ENCODE peak calls at places on chromosomes 2 and 18, in nine cellular contexts. One of them, this sample, is unnamed. For H3K4me1, the result is how much of the 10 kb centered on the place peaks cover.

GRCh38 chr2:97360202-97360601 is 229.5 kb downstream of the ANKRD36B start:
- DNase-seq in A549: no peak
- DNase-seq in hepatocyte: no peak
- DNase-seq in upper lobe of right lung: no peak
- DNase-seq in transverse colon: no peak
- DNase-seq in BE2C: no peak
- DNase-seq in lower lobe of right lung: peak
- DNase-seq in uterus: no peak
- DNase-seq in SJSA1: no peak
- DNase-seq in this sample: no peak

GRCh38 chr2:218465987-218466633 is 47.2 kb downstream of the VIL1 start:
- DNase-seq in A549: no peak
- DNase-seq in hepatocyte: peak
- DNase-seq in upper lobe of right lung: no peak
- DNase-seq in transverse colon: no peak
- DNase-seq in BE2C: no peak
- DNase-seq in lower lobe of right lung: no peak
- DNase-seq in uterus: no peak
- DNase-seq in SJSA1: peak
- DNase-seq in this sample: no peak

GRCh38 chr2:98508690-98509054 is 64.0 kb downstream of the INPP4A start:
- DNase-seq in A549: no peak
- DNase-seq in hepatocyte: no peak
- DNase-seq in upper lobe of right lung: peak
- DNase-seq in transverse colon: peak
- DNase-seq in BE2C: no peak
- DNase-seq in lower lobe of right lung: peak
- DNase-seq in uterus: peak
- DNase-seq in SJSA1: no peak
- DNase-seq in this sample: peak

GRCh38 chr2:136310005-136310495 is 192.1 kb upstream of the CXCR4 start:
- DNase-seq in A549: peak
- DNase-seq in hepatocyte: no peak
- DNase-seq in upper lobe of right lung: no peak
- DNase-seq in transverse colon: no peak
- DNase-seq in BE2C: no peak
- DNase-seq in lower lobe of right lung: no peak
- DNase-seq in uterus: no peak
- DNase-seq in SJSA1: no peak
- DNase-seq in this sample: no peak

GRCh38 chr18:48002933-48003365 is 72.5 kb upstream of the SMAD2 start:
- DNase-seq in A549: peak
- DNase-seq in hepatocyte: no peak
- DNase-seq in upper lobe of right lung: peak
- DNase-seq in transverse colon: peak
- DNase-seq in BE2C: peak
- DNase-seq in lower lobe of right lung: peak
- DNase-seq in uterus: peak
- DNase-seq in SJSA1: peak
- DNase-seq in this sample: peak

GRCh38 chr2:165803123-165803760 is 9.2 kb upstream of the GALNT3 start:
- DNase-seq in A549: no peak
- DNase-seq in hepatocyte: peak
- DNase-seq in upper lobe of right lung: no peak
- DNase-seq in transverse colon: peak
- DNase-seq in BE2C: no peak
- DNase-seq in lower lobe of right lung: no peak
- DNase-seq in uterus: no peak
- DNase-seq in SJSA1: no peak
- DNase-seq in this sample: no peak

GRCh38 chr2:84781942-84782716 is 98.8 kb downstream of the TRABD2A start:
- DNase-seq in A549: no peak
- DNase-seq in hepatocyte: peak
- DNase-seq in upper lobe of right lung: peak
- DNase-seq in transverse colon: peak
- DNase-seq in BE2C: no peak
- DNase-seq in lower lobe of right lung: peak
- DNase-seq in uterus: no peak
- DNase-seq in SJSA1: no peak
- DNase-seq in this sample: no peak

GRCh38 chr2:96413067-96413722 is 77.6 kb downstream of the NCAPH start:
- DNase-seq in A549: no peak
- DNase-seq in hepatocyte: peak
- DNase-seq in upper lobe of right lung: no peak
- DNase-seq in transverse colon: peak
- DNase-seq in BE2C: no peak
- DNase-seq in lower lobe of right lung: no peak
- DNase-seq in uterus: no peak
- DNase-seq in SJSA1: peak
- DNase-seq in this sample: peak

GRCh38 chr2:229485782-229486181 is 214.7 kb upstream of the PID1 start:
- DNase-seq in A549: no peak
- DNase-seq in hepatocyte: no peak
- DNase-seq in upper lobe of right lung: no peak
- DNase-seq in transverse colon: no peak
- DNase-seq in BE2C: no peak
- DNase-seq in lower lobe of right lung: no peak
- DNase-seq in uterus: no peak
- DNase-seq in SJSA1: no peak
- DNase-seq in this sample: no peak

GRCh38 chr18:35215026-35215425 is 25.8 kb upstream of the ZNF397 start:
- DNase-seq in A549: no peak
- DNase-seq in hepatocyte: no peak
- DNase-seq in upper lobe of right lung: no peak
- DNase-seq in transverse colon: no peak
- DNase-seq in BE2C: no peak
- DNase-seq in lower lobe of right lung: no peak
- DNase-seq in uterus: no peak
- DNase-seq in SJSA1: no peak
- DNase-seq in this sample: no peak

GRCh38 chr18:55821219-55821618 is 233.2 kb upstream of the TCF4 start:
- DNase-seq in A549: no peak
- DNase-seq in hepatocyte: no peak
- DNase-seq in upper lobe of right lung: no peak
- DNase-seq in transverse colon: no peak
- DNase-seq in BE2C: no peak
- DNase-seq in lower lobe of right lung: no peak
- DNase-seq in uterus: no peak
- DNase-seq in SJSA1: no peak
- DNase-seq in this sample: no peak

GRCh38 chr2:237315170-237315880 is 98.6 kb downstream of the COL6A3 start:
- DNase-seq in A549: no peak
- DNase-seq in hepatocyte: peak
- DNase-seq in upper lobe of right lung: peak
- DNase-seq in transverse colon: peak
- DNase-seq in BE2C: peak
- DNase-seq in lower lobe of right lung: peak
- DNase-seq in uterus: peak
- DNase-seq in SJSA1: peak
- DNase-seq in this sample: peak

GRCh38 chr2:126886201-126886905 is 12.3 kb upstream of the TEX51 start:
- DNase-seq in A549: peak
- DNase-seq in hepatocyte: peak
- DNase-seq in upper lobe of right lung: peak
- DNase-seq in transverse colon: peak
- DNase-seq in BE2C: no peak
- DNase-seq in lower lobe of right lung: peak
- DNase-seq in uterus: peak
- DNase-seq in SJSA1: peak
- DNase-seq in this sample: peak

GRCh38 chr2:170530284-170530745 is 184.8 kb upstream of the SP5 start:
- DNase-seq in A549: peak
- DNase-seq in hepatocyte: peak
- DNase-seq in upper lobe of right lung: peak
- DNase-seq in transverse colon: peak
- DNase-seq in BE2C: peak
- DNase-seq in lower lobe of right lung: peak
- DNase-seq in uterus: peak
- DNase-seq in SJSA1: peak
- DNase-seq in this sample: peak

GRCh38 chr2:149422337-149422990 is 92.1 kb downstream of the LYPD6 start:
- DNase-seq in A549: no peak
- DNase-seq in hepatocyte: peak
- DNase-seq in upper lobe of right lung: no peak
- DNase-seq in transverse colon: no peak
- DNase-seq in BE2C: no peak
- DNase-seq in lower lobe of right lung: no peak
- DNase-seq in uterus: no peak
- DNase-seq in SJSA1: peak
- DNase-seq in this sample: no peak

GRCh38 chr2:65361623-65362022 is 70.8 kb downstream of the SPRED2 start:
- DNase-seq in A549: no peak
- DNase-seq in hepatocyte: no peak
- DNase-seq in upper lobe of right lung: no peak
- DNase-seq in transverse colon: no peak
- DNase-seq in BE2C: no peak
- DNase-seq in lower lobe of right lung: no peak
- DNase-seq in uterus: no peak
- DNase-seq in SJSA1: peak
- DNase-seq in this sample: no peak

GRCh38 chr2:23903034-23903433 is 23.9 kb downstream of the ATAD2B start:
- DNase-seq in A549: no peak
- DNase-seq in hepatocyte: no peak
- DNase-seq in upper lobe of right lung: no peak
- DNase-seq in transverse colon: no peak
- DNase-seq in BE2C: no peak
- DNase-seq in lower lobe of right lung: no peak
- DNase-seq in uterus: no peak
- DNase-seq in SJSA1: no peak
- DNase-seq in this sample: no peak
- H3K4me1 ChIP-seq in A549: under half
- H3K4me1 ChIP-seq in hepatocyte: under half
- H3K4me1 ChIP-seq in upper lobe of right lung: under half
- H3K4me1 ChIP-seq in transverse colon: under half
- H3K4me1 ChIP-seq in BE2C: under half
- H3K4me1 ChIP-seq in lower lobe of right lung: under half
- H3K4me1 ChIP-seq in uterus: under half
- H3K4me1 ChIP-seq in SJSA1: under half
- H3K4me1 ChIP-seq in this sample: under half

DNA sequence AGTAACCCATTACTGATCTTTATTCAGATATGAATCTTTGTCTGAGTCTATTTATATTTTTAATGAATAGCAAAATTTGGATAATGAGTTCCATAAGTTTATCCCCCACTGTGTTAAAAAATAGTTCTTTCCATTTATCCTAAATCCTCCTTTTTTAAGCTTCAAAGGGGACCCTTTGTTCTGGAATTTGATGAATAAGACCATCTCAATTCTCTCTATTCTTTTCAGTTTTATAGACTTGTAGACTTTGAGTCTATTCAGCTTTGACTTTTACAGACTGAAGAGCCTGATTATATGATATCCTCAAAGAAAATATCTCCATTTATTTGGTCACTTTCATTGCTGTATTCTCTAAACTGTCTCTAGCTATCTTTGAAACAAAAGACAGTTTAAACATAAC is 2146.1 kb upstream of the CELF4 start:
- DNase-seq in A549: no peak
- DNase-seq in hepatocyte: no peak
- DNase-seq in upper lobe of right lung: no peak
- DNase-seq in transverse colon: no peak
- DNase-seq in BE2C: no peak
- DNase-seq in lower lobe of right lung: no peak
- DNase-seq in uterus: no peak
- DNase-seq in SJSA1: no peak
- DNase-seq in this sample: no peak
- H3K4me1 ChIP-seq in A549: under half
- H3K4me1 ChIP-seq in hepatocyte: under half
- H3K4me1 ChIP-seq in upper lobe of right lung: under half
- H3K4me1 ChIP-seq in transverse colon: under half
- H3K4me1 ChIP-seq in BE2C: under half
- H3K4me1 ChIP-seq in lower lobe of right lung: under half
- H3K4me1 ChIP-seq in uterus: under half
- H3K4me1 ChIP-seq in SJSA1: under half
- H3K4me1 ChIP-seq in this sample: under half

GRCh38 chr2:233080836-233081229 is 20.7 kb downstream of the INPP5D start:
- DNase-seq in A549: no peak
- DNase-seq in hepatocyte: no peak
- DNase-seq in upper lobe of right lung: peak
- DNase-seq in transverse colon: no peak
- DNase-seq in BE2C: no peak
- DNase-seq in lower lobe of right lung: no peak
- DNase-seq in uterus: no peak
- DNase-seq in SJSA1: no peak
- DNase-seq in this sample: no peak
- H3K4me1 ChIP-seq in A549: under half
- H3K4me1 ChIP-seq in hepatocyte: under half
- H3K4me1 ChIP-seq in upper lobe of right lung: half or more
- H3K4me1 ChIP-seq in transverse colon: under half
- H3K4me1 ChIP-seq in BE2C: under half
- H3K4me1 ChIP-seq in lower lobe of right lung: half or more
- H3K4me1 ChIP-seq in uterus: under half
- H3K4me1 ChIP-seq in SJSA1: under half
- H3K4me1 ChIP-seq in this sample: under half

DNA sequence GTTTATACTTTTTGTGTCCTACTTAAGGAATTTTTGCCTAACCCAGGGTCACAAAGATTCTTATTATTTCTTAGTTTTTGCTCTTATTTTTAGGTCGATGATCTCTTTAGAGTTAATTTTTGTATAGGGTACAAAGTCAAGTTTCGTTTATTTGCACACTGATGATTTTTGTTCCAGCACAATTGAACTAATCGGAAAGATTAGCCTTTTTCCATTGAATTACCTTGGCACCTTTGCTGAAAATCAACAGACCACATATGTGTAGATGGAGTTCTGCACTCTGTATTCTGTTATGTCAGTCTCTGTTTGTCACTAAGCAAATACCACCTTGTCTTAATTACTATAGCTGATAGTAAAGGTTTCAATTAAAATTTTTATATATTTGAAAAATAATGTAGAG is 18.7 kb downstream of the EML4 start:
- DNase-seq in A549: no peak
- DNase-seq in hepatocyte: no peak
- DNase-seq in upper lobe of right lung: no peak
- DNase-seq in transverse colon: no peak
- DNase-seq in BE2C: no peak
- DNase-seq in lower lobe of right lung: no peak
- DNase-seq in uterus: no peak
- DNase-seq in SJSA1: no peak
- DNase-seq in this sample: no peak
- H3K4me1 ChIP-seq in A549: under half
- H3K4me1 ChIP-seq in hepatocyte: under half
- H3K4me1 ChIP-seq in upper lobe of right lung: under half
- H3K4me1 ChIP-seq in transverse colon: under half
- H3K4me1 ChIP-seq in BE2C: under half
- H3K4me1 ChIP-seq in lower lobe of right lung: under half
- H3K4me1 ChIP-seq in uterus: under half
- H3K4me1 ChIP-seq in SJSA1: under half
- H3K4me1 ChIP-seq in this sample: under half

This sample was measured in psoas muscle.